ENCODE peak calls at places on chromosomes 16 and 17, in four cellular contexts. One of them, this sample, is unnamed.
A peak's percentile ranks its signal among the peaks of the same experiment; 100 is the strongest.

GRCh38 chr17:47829870-47830269 is 1.5 kb downstream of the MRPL10 start:
- DNase-seq in A549: no peak
- DNase-seq in left ventricle myocardium inferior: no peak
- DNase-seq in NB4: no peak
- DNase-seq in this sample: no peak

GRCh38 chr16:82506734-82507133 is 120.0 kb upstream of the CDH13 start:
- DNase-seq in A549: no peak
- DNase-seq in left ventricle myocardium inferior: no peak
- DNase-seq in NB4: no peak
- DNase-seq in this sample: no peak

GRCh38 chr17:19876524-19877161 is 8.9 kb upstream of the ULK2 start:
- DNase-seq in A549: no peak
- DNase-seq in left ventricle myocardium inferior: peak; percentile 64
- DNase-seq in NB4: peak; percentile 95
- DNase-seq in this sample: no peak

GRCh38 chr17:18356624-18357023 is 6.7 kb downstream of the SHMT1 start:
- DNase-seq in A549: no peak
- DNase-seq in left ventricle myocardium inferior: peak; percentile 21
- DNase-seq in NB4: peak; percentile 32
- DNase-seq in this sample: no peak

GRCh38 chr16:80273635-80274538 is 266.9 kb upstream of the DYNLRB2 start:
- DNase-seq in A549: no peak
- DNase-seq in left ventricle myocardium inferior: no peak
- DNase-seq in NB4: no peak
- DNase-seq in this sample: no peak

GRCh38 chr16:85699628-85700027 is 10.9 kb upstream of the GINS2 start:
- DNase-seq in A549: no peak
- DNase-seq in left ventricle myocardium inferior: peak; percentile 34
- DNase-seq in NB4: no peak
- DNase-seq in this sample: no peak

GRCh38 chr17:78241277-78242023 is 10.0 kb downstream of the TMEM235 start:
- DNase-seq in A549: peak; percentile 69
- DNase-seq in left ventricle myocardium inferior: no peak
- DNase-seq in NB4: peak; percentile 62
- DNase-seq in this sample: no peak

GRCh38 chr17:51667722-51668083 is 407.4 kb downstream of the UTP18 start:
- DNase-seq in A549: no peak
- DNase-seq in left ventricle myocardium inferior: no peak
- DNase-seq in NB4: no peak
- DNase-seq in this sample: no peak

GRCh38 chr16:85878875-85879274 is 20.1 kb upstream of the IRF8 start:
- DNase-seq in A549: no peak
- DNase-seq in left ventricle myocardium inferior: no peak
- DNase-seq in NB4: no peak
- DNase-seq in this sample: no peak

GRCh38 chr16:84303516-84303915 is 8.8 kb downstream of the WFDC1 start:
- DNase-seq in A549: no peak
- DNase-seq in left ventricle myocardium inferior: no peak
- DNase-seq in NB4: no peak
- DNase-seq in this sample: no peak

GRCh38 chr17:78337244-78338109 is 22.4 kb downstream of the SOCS3 start:
- DNase-seq in A549: peak; percentile 96
- DNase-seq in left ventricle myocardium inferior: no peak
- DNase-seq in NB4: no peak
- DNase-seq in this sample: no peak

GRCh38 chr17:19237389-19238166 is 412 bp downstream of the EPN2 start:
- DNase-seq in A549: peak; percentile 49
- DNase-seq in left ventricle myocardium inferior: peak; percentile 37
- DNase-seq in NB4: no peak
- DNase-seq in this sample: no peak

GRCh38 chr16:84555418-84556196 is 51.1 kb upstream of the MEAK7 start:
- DNase-seq in A549: no peak
- DNase-seq in left ventricle myocardium inferior: no peak
- DNase-seq in NB4: peak; percentile 32
- DNase-seq in this sample: peak; percentile 60

GRCh38 chr16:2769100-2769529 is 8.0 kb downstream of the ELOB start:
- DNase-seq in A549: no peak
- DNase-seq in left ventricle myocardium inferior: no peak
- DNase-seq in NB4: no peak
- DNase-seq in this sample: no peak

GRCh38 chr16:66154801-66155200 is 211.7 kb upstream of the CDH5 start:
- DNase-seq in A549: no peak
- DNase-seq in left ventricle myocardium inferior: no peak
- DNase-seq in NB4: no peak
- DNase-seq in this sample: no peak

GRCh38 chr17:82320140-82320840 is 2.9 kb upstream of the CD7 start:
- DNase-seq in A549: no peak
- DNase-seq in left ventricle myocardium inferior: no peak
- DNase-seq in NB4: no peak
- DNase-seq in this sample: no peak

GRCh38 chr17:44916781-44917241 is 1.5 kb upstream of the GFAP start:
- DNase-seq in A549: no peak
- DNase-seq in left ventricle myocardium inferior: peak; percentile 73
- DNase-seq in NB4: no peak
- DNase-seq in this sample: no peak

DNA sequence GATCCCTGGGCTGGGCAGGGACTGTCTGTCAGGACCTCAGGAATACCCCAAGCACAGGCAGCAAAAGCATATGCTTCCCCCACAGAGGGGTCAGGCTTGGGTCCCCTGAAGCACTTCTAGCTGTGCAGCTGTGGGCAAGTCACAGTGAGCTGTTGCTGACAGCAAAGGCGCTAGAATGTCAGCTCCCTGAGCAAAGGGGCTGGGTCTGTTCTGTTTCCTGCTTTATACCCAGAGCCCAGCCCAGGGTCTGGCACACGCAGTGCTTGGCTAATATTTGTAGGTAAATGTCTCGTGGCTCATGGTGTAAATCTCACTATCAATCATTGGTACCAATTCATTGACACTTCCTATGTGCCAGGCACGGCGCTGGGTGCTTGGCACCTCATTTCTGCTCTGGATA is 16.6 kb upstream of the MPRIP start:
- DNase-seq in A549: no peak
- DNase-seq in left ventricle myocardium inferior: no peak
- DNase-seq in NB4: no peak
- DNase-seq in this sample: no peak
- TF ChIP-seq CTCF in A549: no peak
- TF ChIP-seq CTCF in left ventricle myocardium inferior: no peak
- TF ChIP-seq CTCF in NB4: no peak
- TF ChIP-seq CTCF in this sample: no peak

GRCh38 chr16:49920397-49920796 is 64.5 kb upstream of the ZNF423 start:
- DNase-seq in A549: no peak
- DNase-seq in left ventricle myocardium inferior: no peak
- DNase-seq in NB4: no peak
- DNase-seq in this sample: no peak

GRCh38 chr16:49914697-49915096 is 58.8 kb upstream of the ZNF423 start:
- DNase-seq in A549: no peak
- DNase-seq in left ventricle myocardium inferior: no peak
- DNase-seq in NB4: no peak
- DNase-seq in this sample: no peak

GRCh38 chr16:49921106-49921505 is 65.2 kb upstream of the ZNF423 start:
- DNase-seq in A549: no peak
- DNase-seq in left ventricle myocardium inferior: no peak
- DNase-seq in NB4: no peak
- DNase-seq in this sample: no peak

GRCh38 chr16:49919327-49919726 is 63.4 kb upstream of the ZNF423 start:
- DNase-seq in A549: no peak
- DNase-seq in left ventricle myocardium inferior: no peak
- DNase-seq in NB4: no peak
- DNase-seq in this sample: no peak

DNA sequence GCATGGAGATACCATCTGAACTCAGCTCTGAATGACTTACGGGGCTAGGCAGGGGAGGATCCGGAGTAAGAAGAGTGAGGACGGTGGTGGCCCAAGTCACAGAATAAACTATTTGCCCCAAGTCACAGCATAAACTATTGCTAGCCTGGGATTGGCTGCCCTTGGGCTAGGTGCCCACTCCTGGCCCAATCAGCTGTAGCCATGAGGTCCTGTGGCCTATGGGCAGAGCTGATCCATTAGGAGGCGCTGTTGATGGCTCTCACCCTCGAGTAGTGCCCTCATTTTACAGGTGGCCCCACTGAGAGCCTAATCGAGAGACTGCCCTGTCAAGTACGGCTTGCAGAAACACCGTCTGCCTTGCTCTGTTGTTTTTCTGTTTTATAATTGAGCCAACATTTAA is 62.3 kb upstream of the ZNF423 start:
- DNase-seq in A549: no peak
- DNase-seq in left ventricle myocardium inferior: no peak
- DNase-seq in NB4: peak; percentile 28
- DNase-seq in this sample: no peak
- TF ChIP-seq CTCF in A549: no peak
- TF ChIP-seq CTCF in left ventricle myocardium inferior: no peak
- TF ChIP-seq CTCF in NB4: peak; percentile 29
- TF ChIP-seq CTCF in this sample: no peak

GRCh38 chr17:38329284-38329683 is 14.5 kb downstream of the GPR179 start:
- DNase-seq in A549: no peak
- DNase-seq in left ventricle myocardium inferior: no peak
- DNase-seq in NB4: no peak
- DNase-seq in this sample: no peak
- TF ChIP-seq CTCF in A549: no peak
- TF ChIP-seq CTCF in left ventricle myocardium inferior: no peak
- TF ChIP-seq CTCF in NB4: no peak
- TF ChIP-seq CTCF in this sample: no peak

GRCh38 chr16:30697264-30698138 is 1.5 kb upstream of the SRCAP start:
- DNase-seq in A549: peak; percentile 95
- DNase-seq in left ventricle myocardium inferior: no peak
- DNase-seq in NB4: no peak
- DNase-seq in this sample: no peak

GRCh38 chr16:30698816-30699614 is at the start of gene SRCAP:
- DNase-seq in A549: peak; percentile 86
- DNase-seq in left ventricle myocardium inferior: peak; percentile 86
- DNase-seq in NB4: peak; percentile 89
- DNase-seq in this sample: peak; percentile 87

GRCh38 chr16:30699615-30700099 is 686 bp downstream of the SRCAP start:
- DNase-seq in A549: no peak
- DNase-seq in left ventricle myocardium inferior: no peak
- DNase-seq in NB4: no peak
- DNase-seq in this sample: no peak

GRCh38 chr16:30700491-30700890 is 1.5 kb downstream of the SRCAP start:
- DNase-seq in A549: no peak
- DNase-seq in left ventricle myocardium inferior: peak; percentile 53
- DNase-seq in NB4: no peak
- DNase-seq in this sample: no peak

DNA sequence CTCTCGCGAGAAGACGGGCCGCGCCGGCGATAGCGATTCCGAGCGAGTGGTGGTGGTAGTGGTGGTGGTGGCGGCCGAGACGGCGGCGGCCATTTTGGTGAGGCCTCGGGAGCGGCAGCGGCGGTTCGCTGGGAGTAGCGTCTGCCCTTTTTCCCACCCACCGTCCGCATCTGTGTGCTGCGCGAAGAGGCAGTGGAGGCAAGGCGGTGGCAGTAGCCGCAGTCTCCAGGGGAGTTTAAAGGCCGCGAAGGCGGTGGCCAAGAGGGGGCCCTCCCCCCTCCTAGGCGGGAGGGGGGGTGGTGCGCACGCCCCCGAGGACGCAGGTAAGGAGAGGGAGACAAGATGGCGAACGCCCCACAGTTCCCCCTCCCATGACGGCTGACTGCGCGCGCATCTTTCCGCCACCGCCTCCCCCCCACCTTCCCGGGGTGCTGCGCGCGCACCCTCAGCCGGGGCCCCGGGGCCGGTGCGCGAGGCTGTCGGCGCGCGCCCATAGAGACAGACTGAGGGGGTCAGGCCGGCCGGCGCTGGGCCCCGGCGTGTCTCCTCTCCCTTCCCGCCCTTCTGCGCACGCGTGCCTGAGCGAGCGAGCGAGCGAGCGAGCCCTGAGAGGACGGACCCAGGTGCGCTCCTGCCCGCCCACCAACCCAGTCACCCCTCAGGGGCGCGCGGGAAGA is 694 bp upstream of the SRCAP start:
- DNase-seq in A549: peak; percentile 97
- DNase-seq in left ventricle myocardium inferior: peak; percentile 99
- DNase-seq in NB4: peak; percentile 97
- DNase-seq in this sample: peak; percentile 98
- TF ChIP-seq CTCF in A549: no peak
- TF ChIP-seq CTCF in left ventricle myocardium inferior: no peak
- TF ChIP-seq CTCF in NB4: no peak
- TF ChIP-seq CTCF in this sample: no peak